ENCODE peak calls at places on chromosomes 13 and 19, in six cellular contexts. V is stimulated activated CD4-positive, alpha-beta T cell treated with anti-CD3 and anti-CD28 coated beads, TNF-alpha, amount 100 ng/mL, for 24 hours; F is putamen; O is mammary epithelial cell; I is T-helper 2 cell; E is NB4. U is an unnamed sample.

GRCh38 chr13:36430247-36431203 is 1.8 kb upstream of the CCNA1 start:
- DNase-seq in V (no peak), F (no peak), O (no peak), I (no peak), E (no peak), U (peak; percentile 63)

GRCh38 chr13:49217962-49218492 is 2.1 kb upstream of the MLNR start:
- DNase-seq in V (no peak), F (no peak), O (no peak), I (no peak), E (no peak), U (peak; percentile 49)

GRCh38 chr19:30163663-30164062 is 208.5 kb upstream of the ZNF536 start:
- DNase-seq in V (no peak), F (no peak), O (no peak), I (no peak), E (no peak), U (no peak)

GRCh38 chr19:5480427-5480836 is 25.2 kb downstream of the ZNRF4 start:
- DNase-seq in V (peak; percentile 33), F (no peak), O (no peak), I (no peak), E (peak; percentile 48), U (peak; percentile 24)

GRCh38 chr19:49590971-49591730 is at the start of gene PRR12:
- DNase-seq in V (peak; percentile 71), F (peak; percentile 80), O (peak; percentile 64), I (peak; percentile 69), E (peak; percentile 88), U (peak; percentile 91)

GRCh38 chr13:71876648-71877279 is 9.8 kb upstream of the DACH1 start:
- DNase-seq in V (no peak), F (no peak), O (no peak), I (no peak), E (no peak), U (no peak)

GRCh38 chr13:113597386-113598080 is 13.0 kb downstream of the TFDP1 start:
- DNase-seq in V (no peak), F (no peak), O (no peak), I (no peak), E (no peak), U (no peak)

GRCh38 chr13:51793570-51794273 is 10.2 kb downstream of the DHRS12 start:
- DNase-seq in V (peak; percentile 57), F (no peak), O (peak; percentile 78), I (no peak), E (peak; percentile 90), U (no peak)

GRCh38 chr19:46571495-46571894 is 29.6 kb upstream of the CALM3 start:
- DNase-seq in V (no peak), F (no peak), O (peak; percentile 16), I (no peak), E (peak; percentile 70), U (peak; percentile 61)

GRCh38 chr19:5170329-5170745 is 170.3 kb downstream of the PTPRS start:
- DNase-seq in V (peak; percentile 64), F (no peak), O (no peak), I (peak; percentile 34), E (peak; percentile 45), U (no peak)

GRCh38 chr13:31166591-31166990 is 4.9 kb upstream of the HSPH1 start:
- DNase-seq in V (no peak), F (no peak), O (peak; percentile 26), I (no peak), E (no peak), U (no peak)

GRCh38 chr13:113770441-113770840 is 11.4 kb downstream of the TMEM255B start:
- DNase-seq in V (no peak), F (no peak), O (no peak), I (no peak), E (no peak), U (no peak)

GRCh38 chr13:42379241-42379640 is 107.3 kb downstream of the AKAP11 start:
- DNase-seq in V (no peak), F (no peak), O (no peak), I (no peak), E (no peak), U (no peak)

GRCh38 chr13:37736040-37736439 is 133.5 kb downstream of the TRPC4 start:
- DNase-seq in V (no peak), F (no peak), O (no peak), I (no peak), E (no peak), U (peak; percentile 61)

GRCh38 chr19:32624410-32624809 is 43.4 kb downstream of the PDCD5 start:
- DNase-seq in V (no peak), F (no peak), O (no peak), I (no peak), E (no peak), U (no peak)

GRCh38 chr19:43126720-43127119 is 44.2 kb upstream of the PSG2 start:
- DNase-seq in V (no peak), F (no peak), O (no peak), I (no peak), E (no peak), U (no peak)

GRCh38 chr19:12881172-12881808 is at the start of gene DNASE2:
- DNase-seq in V (peak; percentile 94), F (peak; percentile 86), O (peak; percentile 95), I (peak; percentile 87), E (peak; percentile 95), U (peak; percentile 91)

GRCh38 chr13:31172535-31172934 is 10.8 kb upstream of the HSPH1 start:
- DNase-seq in V (no peak), F (no peak), O (peak; percentile 90), I (no peak), E (no peak), U (no peak)

GRCh38 chr19:56476671-56477428 is at the start of gene ZNF667:
- DNase-seq in V (peak; percentile 8), F (peak; percentile 83), O (peak; percentile 64), I (no peak), E (no peak), U (peak; percentile 90)

GRCh38 chr13:27151798-27152599 is 19.6 kb downstream of the USP12 start:
- DNase-seq in V (no peak), F (no peak), O (peak; percentile 14), I (no peak), E (no peak), U (no peak)

GRCh38 chr13:72953391-72953960 is 105.3 kb upstream of the KLF5 start:
- DNase-seq in V (no peak), F (no peak), O (no peak), I (no peak), E (no peak), U (peak; percentile 13)

GRCh38 chr13:97944396-97945029 is 9.0 kb upstream of the IPO5 start:
- DNase-seq in V (no peak), F (no peak), O (no peak), I (no peak), E (no peak), U (no peak)

GRCh38 chr13:20566917-20567755 is at the start of gene IFT88:
- DNase-seq in V (peak; percentile 80), F (peak; percentile 90), O (peak; percentile 83), I (peak; percentile 72), E (peak; percentile 98), U (peak; percentile 97)

GRCh38 chr19:1168562-1168873 is 5.5 kb downstream of the SBNO2 start:
- DNase-seq in V (no peak), F (no peak), O (no peak), I (no peak), E (no peak), U (no peak)

GRCh38 chr19:50419580-50420035 is 870 bp downstream of the SPIB start:
- DNase-seq in V (no peak), F (no peak), O (no peak), I (no peak), E (peak; percentile 47), U (no peak)

GRCh38 chr13:100387416-100387815 is 201.2 kb downstream of the GGACT start:
- DNase-seq in V (no peak), F (no peak), O (no peak), I (no peak), E (no peak), U (no peak)

GRCh38 chr19:48795855-48796142 is 15.0 kb downstream of the BCAT2 start:
- DNase-seq in V (no peak), F (no peak), O (no peak), I (no peak), E (no peak), U (no peak)

GRCh38 chr19:11012507-11012906 is 51.7 kb downstream of the SMARCA4 start:
- DNase-seq in V (no peak), F (no peak), O (no peak), I (no peak), E (no peak), U (no peak)

GRCh38 chr19:12665281-12665573 is 1.3 kb downstream of the MAN2B1 start:
- DNase-seq in V (peak; percentile 51), F (no peak), O (no peak), I (peak; percentile 30), E (peak; percentile 94), U (no peak)

GRCh38 chr13:94765814-94766213 is 53.5 kb upstream of the SOX21 start:
- DNase-seq in V (no peak), F (no peak), O (no peak), I (no peak), E (no peak), U (no peak)

U was measured in left kidney.